ENCODE peak calls at places on chromosomes 12 and 14, in six cellular contexts. I is AG09309; V is CD8-positive, alpha-beta T cell; B is lower leg skin; L is kidney; P is left lung. Z is an unnamed sample.

GRCh38 chr12:95790025-95790911 is at the start of gene NTN4:
- DNase-seq in I (no peak), V (no peak), B (peak), L (peak), P (peak), Z (no peak)

GRCh38 chr12:94074970-94075695 is 73.2 kb upstream of the PLXNC1 start:
- DNase-seq in I (peak), V (no peak), B (peak), L (peak), P (no peak), Z (peak)

GRCh38 chr12:9753042-9753820 is 7.5 kb downstream of the CD69 start:
- DNase-seq in I (no peak), V (no peak), B (no peak), L (no peak), P (no peak), Z (no peak)

GRCh38 chr14:71932229-71932951 is at the start of gene RGS6:
- DNase-seq in I (no peak), V (no peak), B (no peak), L (no peak), P (peak), Z (peak)

GRCh38 chr12:15227004-15227679 is 5.9 kb upstream of the RERG start:
- DNase-seq in I (peak), V (no peak), B (no peak), L (peak), P (no peak), Z (no peak)

GRCh38 chr14:103488960-103489359 is 33.7 kb downstream of the CKB start:
- DNase-seq in I (no peak), V (no peak), B (no peak), L (no peak), P (no peak), Z (no peak)

GRCh38 chr12:102687523-102687922 is 207.2 kb upstream of the IGF1 start:
- DNase-seq in I (no peak), V (no peak), B (no peak), L (no peak), P (no peak), Z (no peak)

GRCh38 chr12:90940872-90941499 is 14.0 kb downstream of the CCER1 start:
- DNase-seq in I (peak), V (no peak), B (no peak), L (no peak), P (no peak), Z (peak)

GRCh38 chr12:123506843-123507236 is 26.7 kb downstream of the RILPL1 start:
- DNase-seq in I (no peak), V (no peak), B (no peak), L (no peak), P (no peak), Z (no peak)

GRCh38 chr12:50120521-50120920 is 8.5 kb downstream of the COX14 start:
- DNase-seq in I (no peak), V (no peak), B (no peak), L (no peak), P (no peak), Z (peak)

GRCh38 chr14:64563696-64564095 is 13.9 kb downstream of the PPP1R36 start:
- DNase-seq in I (no peak), V (no peak), B (no peak), L (no peak), P (no peak), Z (no peak)

GRCh38 chr14:28759056-28759657 is 7.4 kb upstream of the FOXG1 start:
- DNase-seq in I (no peak), V (no peak), B (no peak), L (no peak), P (peak), Z (no peak)

GRCh38 chr12:120978296-120979219 is at the start of gene HNF1A:
- DNase-seq in I (no peak), V (no peak), B (no peak), L (no peak), P (no peak), Z (no peak)

GRCh38 chr14:88872976-88873375 is 48.5 kb downstream of the TTC8 start:
- DNase-seq in I (no peak), V (no peak), B (no peak), L (no peak), P (no peak), Z (no peak)

GRCh38 chr12:16062611-16063010 is 151.5 kb downstream of the DERA start:
- DNase-seq in I (peak), V (no peak), B (no peak), L (no peak), P (no peak), Z (no peak)

GRCh38 chr14:104111301-104112112 is 26.0 kb downstream of the ASPG start:
- DNase-seq in I (no peak), V (no peak), B (no peak), L (peak), P (peak), Z (no peak)

GRCh38 chr14:78701246-78701645 is 531.1 kb downstream of the NRXN3 start:
- DNase-seq in I (no peak), V (no peak), B (no peak), L (no peak), P (no peak), Z (no peak)

GRCh38 chr12:128245106-128245505 is 21.9 kb upstream of the TMEM132C start:
- DNase-seq in I (no peak), V (no peak), B (no peak), L (no peak), P (no peak), Z (no peak)

GRCh38 chr12:49808686-49809368 is 19.4 kb downstream of the NCKAP5L start:
- DNase-seq in I (no peak), V (no peak), B (no peak), L (peak), P (no peak), Z (no peak)

GRCh38 chr12:47984331-47984801 is 19.9 kb downstream of the COL2A1 start:
- DNase-seq in I (no peak), V (no peak), B (no peak), L (peak), P (no peak), Z (no peak)
- H3K4me3 ChIP-seq in I (no peak), V (no peak), B (no peak), L (no peak), P (no peak), Z (no peak)

DNA sequence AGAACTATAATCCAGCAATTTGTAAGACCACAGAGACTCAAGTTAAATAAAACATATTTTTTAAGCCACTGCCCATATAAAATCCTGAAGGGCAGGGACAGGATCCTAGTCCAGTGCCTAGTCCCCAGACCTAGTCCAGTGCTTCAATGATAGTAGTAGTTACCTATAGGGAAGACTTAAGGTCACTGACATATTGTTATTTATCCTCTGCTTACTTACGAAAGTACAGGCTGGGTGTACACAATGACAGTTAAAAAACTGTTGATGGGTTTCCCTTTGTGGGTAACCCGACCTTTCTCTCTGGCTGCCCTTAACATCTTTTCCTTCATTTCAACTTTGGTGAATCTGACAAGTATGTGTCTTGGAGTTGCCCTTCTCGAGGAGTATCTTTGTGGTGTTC is 192.5 kb downstream of the SLC25A21 start:
- DNase-seq in I (no peak), V (no peak), B (no peak), L (no peak), P (no peak), Z (no peak)
- TF ChIP-seq CTCF in I (no peak), V (no peak), B (no peak), L (no peak), P (no peak), Z (no peak)

DNA sequence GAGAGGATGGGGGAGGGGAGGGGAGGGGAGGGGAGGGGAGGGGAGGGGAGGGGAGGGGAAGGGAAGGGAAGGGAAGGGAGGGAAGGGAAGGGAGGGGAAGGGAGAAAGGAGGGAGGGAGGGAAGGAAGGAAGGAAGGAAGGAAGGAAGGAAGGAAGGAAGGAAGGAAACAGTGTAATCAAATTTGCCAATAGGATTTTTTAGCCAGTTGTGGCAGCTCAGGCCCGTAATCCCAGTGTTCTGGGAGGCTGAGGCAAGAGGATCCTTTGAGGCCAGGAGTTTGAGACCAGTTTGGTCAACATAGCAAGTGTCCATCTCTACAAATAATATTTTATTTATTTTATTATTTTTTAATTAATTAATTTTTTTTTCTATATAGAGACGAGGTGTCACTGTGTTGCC is 19.4 kb downstream of the AICDA start:
- DNase-seq in I (no peak), V (no peak), B (no peak), L (no peak), P (no peak), Z (no peak)
- H3K4me3 ChIP-seq in I (no peak), V (no peak), B (no peak), L (no peak), P (no peak), Z (no peak)

GRCh38 chr14:96698846-96699543 is 98.2 kb upstream of the VRK1 start:
- DNase-seq in I (no peak), V (no peak), B (no peak), L (no peak), P (no peak), Z (no peak)
- TF ChIP-seq CTCF in I (no peak), V (no peak), B (no peak), L (no peak), P (no peak), Z (no peak)

GRCh38 chr12:65308001-65308400 is 29.5 kb downstream of the MSRB3 start:
- DNase-seq in I (no peak), V (no peak), B (no peak), L (no peak), P (no peak), Z (no peak)
- H3K4me3 ChIP-seq in I (no peak), V (no peak), B (no peak), L (no peak), P (no peak), Z (no peak)

DNA sequence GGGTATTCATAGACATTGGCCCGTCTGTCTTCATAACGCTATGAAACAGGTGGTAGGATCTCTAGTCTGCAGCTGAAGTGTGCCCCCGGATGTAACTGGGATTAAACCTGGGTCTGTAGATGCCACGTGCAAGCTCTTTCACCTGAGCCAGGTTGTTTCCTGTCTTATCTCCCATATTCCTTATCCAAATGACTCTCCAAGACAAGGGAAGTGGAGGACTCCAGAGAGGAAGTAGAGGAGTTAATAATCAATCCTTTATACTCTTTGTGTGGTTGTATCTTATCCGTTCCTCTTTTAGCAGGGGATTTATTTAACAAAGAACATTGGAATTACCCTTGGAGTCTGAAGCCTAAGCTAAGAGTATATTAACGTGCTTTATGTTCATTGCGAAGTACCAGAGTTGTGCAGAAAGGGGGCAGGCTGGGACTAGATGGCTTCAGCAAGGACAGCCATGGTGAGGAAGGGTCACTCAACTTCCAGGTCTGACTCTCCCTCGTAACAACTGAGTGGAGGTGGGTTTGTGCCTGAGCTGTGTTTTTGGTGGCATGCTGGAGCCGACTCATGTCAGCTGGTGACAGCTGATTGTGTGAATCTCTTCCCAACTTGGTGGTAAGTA is 82.9 kb downstream of the RIN3 start:
- DNase-seq in I (no peak), V (no peak), B (no peak), L (no peak), P (no peak), Z (no peak)
- TF ChIP-seq CTCF in I (no peak), V (no peak), B (no peak), L (no peak), P (no peak), Z (peak)

GRCh38 chr12:30794020-30794419 is 39.3 kb upstream of the CAPRIN2 start:
- DNase-seq in I (no peak), V (no peak), B (no peak), L (no peak), P (no peak), Z (no peak)

GRCh38 chr12:30794591-30795409 is 40.0 kb upstream of the CAPRIN2 start:
- DNase-seq in I (peak), V (no peak), B (no peak), L (no peak), P (no peak), Z (no peak)

GRCh38 chr12:30795660-30796507 is 41.1 kb upstream of the CAPRIN2 start:
- DNase-seq in I (no peak), V (peak), B (no peak), L (peak), P (peak), Z (no peak)

GRCh38 chr12:30796508-30796780 is 41.7 kb upstream of the CAPRIN2 start:
- DNase-seq in I (no peak), V (no peak), B (no peak), L (no peak), P (peak), Z (no peak)

DNA sequence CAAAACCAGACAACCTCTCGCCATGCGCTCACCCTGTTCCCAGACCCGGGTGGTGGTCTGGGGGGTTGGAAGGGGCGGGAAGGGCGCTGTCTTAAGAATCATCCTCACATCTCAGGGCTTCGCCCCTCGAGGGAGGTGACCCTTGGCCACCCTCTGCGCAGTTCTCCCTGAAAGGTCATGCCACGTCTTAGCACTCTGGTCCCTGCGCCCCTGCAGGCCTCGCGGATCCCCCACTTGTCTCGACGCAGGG is 40.6 kb upstream of the CAPRIN2 start:
- DNase-seq in I (no peak), V (peak), B (no peak), L (no peak), P (no peak), Z (no peak)
- H3K4me3 ChIP-seq in I (peak), V (peak), B (no peak), L (peak), P (peak), Z (peak)

Z was measured in retinal pigment epithelial cell.